ENCODE peak calls at places on chromosomes 5 and 9, in four cellular contexts. N is GM12878, L is H1, F is HepG2. G is an unnamed sample.
A peak's percentile ranks its signal among the peaks of the same experiment; 100 is the strongest.

GRCh38 chr9:104802906-104803305 is 39.0 kb downstream of the NIPSNAP3B start:
- DNase-seq in L (peak; percentile 23), N (no peak), F (no peak), G (no peak)

GRCh38 chr5:75053286-75054109 is 1.1 kb upstream of the GCNT4 start:
- DNase-seq in N (no peak), L (peak; percentile 70), F (peak; percentile 16), G (peak; percentile 8)

GRCh38 chr5:170638454-170639220 is 134.8 kb downstream of the KCNIP1 start:
- DNase-seq in N (no peak), L (peak; percentile 99), F (peak; percentile 15), G (peak; percentile 88)

GRCh38 chr9:96169901-96170300 is 132.1 kb downstream of the HSD17B3 start:
- DNase-seq in F (no peak), L (no peak), N (no peak), G (no peak)

GRCh38 chr5:54087436-54087835 is 222.9 kb downstream of the ARL15 start:
- DNase-seq in F (no peak), N (no peak), L (no peak), G (no peak)

GRCh38 chr9:17437813-17438212 is 141.1 kb upstream of the SH3GL2 start:
- DNase-seq in L (no peak), N (no peak), F (no peak), G (no peak)

GRCh38 chr5:168529361-168530234 is 493 bp downstream of the FBLL1 start:
- DNase-seq in N (no peak), F (no peak), L (no peak), G (no peak)

GRCh38 chr9:118568704-118569103 is 800.5 kb downstream of the BRINP1 start:
- DNase-seq in N (no peak), L (no peak), F (no peak), G (no peak)

GRCh38 chr9:86304236-86304730 is 21.9 kb upstream of the ISCA1 start:
- DNase-seq in L (no peak), F (no peak), N (no peak), G (no peak)

GRCh38 chr9:93233033-93233432 is 49.1 kb downstream of the WNK2 start:
- DNase-seq in F (no peak), L (no peak), N (no peak), G (no peak)

GRCh38 chr9:96495341-96495740 is 45.4 kb downstream of the HABP4 start:
- DNase-seq in N (no peak), L (no peak), F (no peak), G (no peak)

GRCh38 chr9:129752915-129753724 is at the start of gene PTGES:
- DNase-seq in F (no peak), L (peak; percentile 78), N (no peak), G (peak; percentile 91)

GRCh38 chr9:88995627-88996026 is 4.4 kb downstream of the S1PR3 start:
- DNase-seq in L (no peak), N (no peak), F (no peak), G (no peak)

GRCh38 chr9:116027511-116027910 is 126.1 kb upstream of the PAPPA start:
- DNase-seq in L (no peak), N (no peak), F (no peak), G (no peak)

GRCh38 chr5:5424736-5425135 is 2.3 kb downstream of the ICE1 start:
- DNase-seq in F (no peak), L (no peak), N (no peak), G (no peak)

GRCh38 chr9:134379774-134380431 is 53.6 kb downstream of the RXRA start:
- DNase-seq in L (no peak), N (no peak), F (no peak), G (no peak)

GRCh38 chr9:130237071-130237470 is 28.5 kb upstream of the HMCN2 start:
- DNase-seq in F (no peak), L (no peak), N (no peak), G (no peak)

GRCh38 chr9:96500696-96501660 is 51.0 kb downstream of the HABP4 start:
- DNase-seq in F (no peak), L (no peak), N (no peak), G (no peak)

GRCh38 chr5:111942661-111943401 is 185.8 kb upstream of the NREP start:
- DNase-seq in N (no peak), F (no peak), L (no peak), G (no peak)

GRCh38 chr5:111461261-111461671 is 51.1 kb downstream of the STARD4 start:
- DNase-seq in F (no peak), N (no peak), L (peak; percentile 55), G (no peak)

GRCh38 chr5:172931001-172931536 is 28.2 kb upstream of the RPL26L1 start:
- DNase-seq in N (no peak), F (no peak), L (no peak), G (no peak)

GRCh38 chr5:136772541-136772940 is 407.2 kb upstream of the TRPC7 start:
- DNase-seq in N (no peak), F (no peak), L (no peak), G (no peak)

GRCh38 chr5:136811551-136811950 is 446.2 kb upstream of the TRPC7 start:
- DNase-seq in F (no peak), N (no peak), L (no peak), G (no peak)

DNA sequence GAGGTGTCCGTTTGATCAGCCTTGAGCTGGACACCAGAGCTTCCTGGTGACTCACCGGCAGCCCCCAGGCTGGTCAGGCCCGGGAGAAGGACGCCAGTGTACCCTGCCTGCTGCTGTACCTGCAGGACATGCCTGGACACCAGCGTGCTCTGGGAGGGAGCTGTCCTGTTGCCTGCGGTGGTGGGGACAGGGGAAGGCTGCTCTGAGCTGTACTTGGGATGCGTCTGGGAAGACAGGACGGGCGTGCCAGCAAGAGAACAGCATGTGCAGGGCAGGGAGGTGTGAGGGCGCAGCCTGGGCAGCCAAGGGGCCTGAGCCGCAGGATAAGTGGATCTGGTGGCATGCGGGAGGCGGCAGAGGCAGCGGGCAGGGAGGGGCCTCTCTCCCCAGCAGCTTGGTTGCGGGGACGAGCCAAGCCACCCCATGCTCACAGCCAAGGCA is 32.8 kb upstream of the TTLL11 start:
- DNase-seq in L (peak; percentile 74), N (no peak), F (peak; percentile 50), G (no peak)
- TF ChIP-seq TAF1 in L (no peak), N (no peak), F (no peak), G (no peak)

GRCh38 chr9:114450181-114450580 is 55.1 kb downstream of the WHRN start:
- DNase-seq in N (no peak), F (no peak), L (no peak), G (no peak)

GRCh38 chr9:114449236-114449635 is 56.0 kb downstream of the WHRN start:
- DNase-seq in F (no peak), L (no peak), N (no peak), G (no peak)

GRCh38 chr9:114450833-114451706 is 54.2 kb downstream of the WHRN start:
- DNase-seq in L (no peak), N (peak; percentile 11), F (no peak), G (no peak)

GRCh38 chr9:114446672-114447450 is 58.4 kb downstream of the WHRN start:
- DNase-seq in L (no peak), F (no peak), N (no peak), G (no peak)

DNA sequence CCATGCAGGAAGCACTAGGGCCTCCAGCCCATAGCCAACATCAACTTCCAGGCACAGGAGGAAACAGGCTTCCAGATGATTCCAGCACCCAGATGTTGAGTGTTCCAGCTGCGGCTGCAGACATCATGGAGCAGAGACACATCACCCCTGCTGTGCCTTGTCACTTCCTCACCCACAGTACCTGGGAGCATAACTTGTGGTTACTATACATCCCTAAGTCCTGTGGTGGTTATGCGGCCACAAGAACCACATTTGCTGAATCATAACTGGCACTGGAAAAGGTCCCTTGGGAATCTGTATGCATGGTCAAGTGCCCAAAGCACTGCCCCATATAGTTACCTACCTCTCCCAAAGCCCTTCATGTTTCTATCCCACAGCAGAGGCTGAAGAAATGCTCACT is 56.6 kb downstream of the WHRN start:
- DNase-seq in N (no peak), L (no peak), F (no peak), G (no peak)
- TF ChIP-seq HDAC2 in N (no peak), L (no peak), F (no peak), G (no peak)

DNA sequence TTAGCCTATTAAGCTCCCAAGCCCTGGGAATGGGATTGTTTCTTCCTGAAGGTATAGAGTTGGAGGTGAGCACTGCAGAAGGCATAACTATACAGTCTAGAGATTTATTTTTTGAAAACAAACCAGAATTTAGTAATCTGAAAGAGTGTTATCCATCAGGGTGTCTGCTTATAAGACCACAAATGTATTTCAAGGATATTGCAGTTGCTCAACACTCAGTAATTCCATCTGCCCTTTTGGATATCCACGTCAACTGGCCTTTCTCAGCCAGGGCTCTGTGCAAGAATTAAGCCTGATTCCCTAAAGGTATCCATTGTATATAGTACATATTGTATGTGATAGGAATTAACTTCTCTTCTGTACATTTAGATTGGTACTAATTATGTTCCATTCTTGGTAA is 15.0 kb upstream of the IL31RA start:
- DNase-seq in N (no peak), L (no peak), F (no peak), G (no peak)
- TF ChIP-seq TAF1 in N (no peak), L (no peak), F (no peak), G (no peak)

DNA sequence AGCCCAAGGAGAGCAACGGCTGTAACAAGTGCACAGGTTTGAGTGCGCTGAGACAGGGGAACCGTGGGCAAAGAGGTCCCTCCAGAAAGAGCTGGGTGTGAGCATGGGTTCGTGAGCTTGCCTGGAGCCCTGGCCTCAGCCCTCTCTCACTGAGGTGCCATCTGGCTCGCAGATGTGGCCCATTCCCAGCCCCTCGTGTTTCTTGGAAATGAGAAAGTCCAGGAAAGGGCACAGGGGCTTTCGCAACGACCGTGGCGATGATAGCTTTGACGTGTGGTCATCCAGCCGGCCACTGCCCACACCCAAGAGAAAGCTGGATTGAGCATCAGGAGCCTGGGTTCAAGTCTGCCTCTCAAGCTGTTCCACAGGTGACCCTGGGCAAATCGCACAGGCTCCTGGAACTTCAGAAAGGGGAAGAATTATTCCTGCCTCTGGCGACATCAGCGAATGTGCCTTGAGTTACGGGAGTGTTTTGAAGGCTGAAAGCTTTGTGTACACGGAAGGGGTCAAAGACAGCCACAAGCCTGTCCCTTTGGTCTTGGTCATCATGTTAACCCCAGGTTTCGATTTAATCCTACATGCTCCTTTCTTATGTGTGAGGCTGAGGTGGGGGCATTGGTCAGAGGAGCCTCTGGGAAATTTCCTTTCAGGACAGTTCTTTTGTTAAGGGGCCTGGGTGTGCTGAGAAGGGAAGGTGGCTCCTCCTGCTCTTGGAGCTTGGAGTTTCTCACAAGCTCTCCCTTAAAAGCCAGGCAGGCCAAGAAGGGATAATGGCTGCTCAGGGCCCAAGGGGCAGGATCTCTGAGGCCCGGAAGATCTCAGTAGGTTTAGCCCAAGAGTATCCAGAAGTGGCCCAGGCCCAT is 41.6 kb upstream of the IL17B start:
- DNase-seq in L (no peak), N (no peak), F (no peak), G (no peak)
- TF ChIP-seq HDAC2 in L (no peak), N (no peak), F (no peak), G (no peak)

DNA sequence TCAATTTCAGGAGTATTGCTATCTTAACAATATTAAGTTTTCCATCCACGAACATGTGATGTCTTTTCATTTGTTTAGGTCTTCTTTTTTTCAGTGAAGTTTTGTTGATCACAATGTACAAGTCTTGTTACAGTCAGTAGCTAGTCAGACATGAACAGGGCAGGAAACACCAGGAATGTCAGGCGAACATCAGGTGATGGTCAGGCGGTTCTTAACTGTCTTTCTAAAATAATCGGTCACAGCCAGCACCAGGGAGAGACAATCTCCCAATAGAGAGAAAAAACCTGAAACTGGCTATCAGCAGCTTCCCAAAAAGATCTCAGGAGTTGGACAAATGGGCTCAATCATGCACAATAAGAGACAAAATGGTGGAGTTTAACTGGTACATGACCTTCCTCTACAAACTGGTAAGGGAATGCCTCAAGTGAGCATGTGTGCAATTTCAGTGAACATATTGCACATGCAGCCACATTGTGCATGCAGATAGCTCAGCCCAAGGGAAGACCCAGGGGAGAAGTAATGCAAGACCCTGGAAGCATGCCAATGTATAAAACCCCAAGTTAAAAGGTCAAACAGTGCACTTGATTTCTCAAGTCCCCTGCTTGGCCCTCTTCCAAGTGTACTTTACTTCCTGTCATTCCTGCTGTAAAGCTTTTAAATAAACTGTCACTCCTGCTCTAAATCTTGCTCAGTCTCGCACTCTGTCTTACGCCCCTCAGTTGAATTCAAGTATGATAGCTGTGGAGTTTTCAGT is 176.1 kb upstream of the RASEF start:
- DNase-seq in L (no peak), N (no peak), F (peak; percentile 25), G (no peak)
- TF ChIP-seq TAF1 in L (no peak), N (no peak), F (no peak), G (no peak)

G was measured in K562.